ENCODE peak calls at places on chromosomes 6 and 20, in six cellular contexts. N is activated T-cell treated with anti-CD3 and anti-CD28 coated beads, Interleukin-2, amount 50 U/mL, for 72 hours; Y is central memory CD4-positive, alpha-beta T cell; B is stimulated activated CD4-positive, alpha-beta T cell treated with anti-CD3 and anti-CD28 coated beads, Interleukin-12 subunit alpha, Interleukin-12 subunit beta, amount 100 ng/mL, for 48 hours; G is NAMALWA; H is left colon. L is an unnamed sample.

GRCh38 chr6:127199470-127199869 is 67.2 kb upstream of the RNF146 start:
- DNase-seq in G (no peak), Y (no peak), H (no peak), N (no peak), B (no peak), L (no peak)

GRCh38 chr20:48339147-48339985 is 488.4 kb downstream of the PREX1 start:
- DNase-seq in G (no peak), N (no peak), B (no peak), Y (no peak), H (no peak), L (no peak)

GRCh38 chr6:54929245-54929909 is 82.8 kb downstream of the FAM83B start:
- DNase-seq in H (no peak), N (no peak), B (no peak), G (no peak), Y (no peak), L (no peak)

GRCh38 chr6:28880894-28881780 is 42.6 kb downstream of the TRIM27 start:
- DNase-seq in G (peak), B (peak), Y (no peak), H (peak), N (peak), L (peak)

GRCh38 chr20:10978713-10979112 is 304.9 kb upstream of the JAG1 start:
- DNase-seq in Y (no peak), B (no peak), G (no peak), N (no peak), H (no peak), L (no peak)

GRCh38 chr6:132322398-132322797 is 78.9 kb downstream of the MOXD1 start:
- DNase-seq in H (no peak), B (no peak), N (no peak), G (no peak), Y (no peak), L (no peak)

GRCh38 chr20:25259358-25259757 is 11.5 kb downstream of the PYGB start:
- DNase-seq in H (peak), G (no peak), N (no peak), B (no peak), Y (no peak), L (no peak)

GRCh38 chr6:1325471-1326309 is 13.8 kb downstream of the FOXQ1 start:
- DNase-seq in G (no peak), H (no peak), B (no peak), Y (no peak), N (no peak), L (peak)

GRCh38 chr20:49385471-49385870 is 97.0 kb downstream of the KCNB1 start:
- DNase-seq in H (no peak), G (peak), N (no peak), Y (no peak), B (peak), L (no peak)